ENCODE peak calls at places on chromosomes 2 and 18, in four cellular contexts. L is NCI-H82; E is adrenal gland; N is activated naive CD4-positive, alpha-beta T cell. V is an unnamed sample.

GRCh38 chr2:97736608-97737330 is 23.4 kb downstream of the ZAP70 start:
- DNase-seq in N (no peak), E (no peak), L (no peak), V (no peak)

GRCh38 chr2:176527141-176527901 is 258.1 kb downstream of the MTX2 start:
- DNase-seq in E (no peak), L (no peak), N (no peak), V (no peak)

GRCh38 chr2:49755777-49756176 is 601.5 kb upstream of the FSHR start:
- DNase-seq in L (no peak), E (no peak), N (no peak), V (no peak)

GRCh38 chr18:27661320-27662049 is 476.4 kb upstream of the CHST9 start:
- DNase-seq in E (no peak), L (peak), N (no peak), V (no peak)

GRCh38 chr2:129936334-129936934 is 43.0 kb upstream of the RAB6C start:
- DNase-seq in N (peak), E (no peak), L (peak), V (peak)

GRCh38 chr18:43596106-43596712 is 318.9 kb upstream of the SYT4 start:
- DNase-seq in N (no peak), E (no peak), L (peak), V (peak)

GRCh38 chr2:29013046-29013780 is 32.1 kb downstream of the TOGARAM2 start:
- DNase-seq in N (no peak), E (no peak), L (no peak), V (no peak)

GRCh38 chr18:2050702-2051201 is 520.6 kb downstream of the METTL4 start:
- DNase-seq in N (no peak), L (no peak), E (no peak), V (no peak)

GRCh38 chr2:106124126-106124756 is 69.9 kb downstream of the UXS1 start:
- DNase-seq in E (no peak), N (no peak), L (no peak), V (no peak)

GRCh38 chr2:6163932-6164331 is 471.7 kb downstream of the SOX11 start:
- DNase-seq in N (no peak), E (no peak), L (no peak), V (no peak)

GRCh38 chr2:127597984-127598380 is 48.0 kb upstream of the GPR17 start:
- DNase-seq in E (no peak), N (no peak), L (no peak), V (no peak)

GRCh38 chr2:240966457-240966905 is 31.9 kb upstream of the SNED1 start:
- DNase-seq in E (peak), L (no peak), N (no peak), V (no peak)

GRCh38 chr2:392181-392920 is 104.5 kb upstream of the ALKAL2 start:
- DNase-seq in N (no peak), L (no peak), E (no peak), V (no peak)

GRCh38 chr2:43345391-43345813 is 119.0 kb upstream of the ZFP36L2 start:
- DNase-seq in L (no peak), E (no peak), N (no peak), V (peak)

GRCh38 chr2:180876506-180876905 is 103.9 kb upstream of the UBE2E3 start:
- DNase-seq in E (no peak), N (no peak), L (no peak), V (no peak)

GRCh38 chr2:210577263-210578071 is 21.1 kb downstream of the CPS1 start:
- DNase-seq in L (peak), N (no peak), E (no peak), V (peak)

GRCh38 chr2:217643814-217644301 is 358.9 kb downstream of the TNS1 start:
- DNase-seq in E (no peak), L (peak), N (no peak), V (no peak)

GRCh38 chr2:184372484-184372883 is 225.8 kb upstream of the ZNF804A start:
- DNase-seq in E (no peak), N (no peak), L (no peak), V (no peak)

GRCh38 chr2:119476301-119477117 is 44.9 kb downstream of the TMEM37 start:
- DNase-seq in L (peak), N (no peak), E (peak), V (peak)

GRCh38 chr2:42234056-42234455 is 64.9 kb downstream of the EML4 start:
- DNase-seq in N (no peak), E (no peak), L (no peak), V (no peak)

GRCh38 chr2:18860179-18860578 is 270.8 kb upstream of the NT5C1B start:
- DNase-seq in L (no peak), E (no peak), N (no peak), V (no peak)

GRCh38 chr18:66749030-66749429 is 145.1 kb upstream of the CDH19 start:
- DNase-seq in E (no peak), L (peak), N (no peak), V (peak)

GRCh38 chr2:145617906-145618305 is 1098.0 kb upstream of the ZEB2 start:
- DNase-seq in L (no peak), E (no peak), N (no peak), V (no peak)

GRCh38 chr18:50429207-50429948 is 54.5 kb downstream of the SKA1 start:
- DNase-seq in E (no peak), L (peak), N (no peak), V (no peak)

GRCh38 chr2:98912957-98913915 is 22.8 kb downstream of the CRACDL start:
- DNase-seq in L (no peak), N (no peak), E (no peak), V (no peak)

GRCh38 chr2:178521304-178522150 is 41.3 kb downstream of the PLEKHA3 start:
- DNase-seq in E (no peak), N (no peak), L (no peak), V (no peak)

GRCh38 chr2:36238126-36238525 is 117.5 kb upstream of the CRIM1 start:
- DNase-seq in N (no peak), E (no peak), L (no peak), V (no peak)

GRCh38 chr2:43180901-43181300 is 45.5 kb downstream of the ZFP36L2 start:
- DNase-seq in L (no peak), N (no peak), E (no peak), V (no peak)

GRCh38 chr2:53087282-53087882 is 680.2 kb upstream of the CHAC2 start:
- DNase-seq in N (no peak), E (no peak), L (no peak), V (no peak)

GRCh38 chr2:72669121-72669520 is 156.7 kb downstream of the EXOC6B start:
- DNase-seq in L (no peak), N (no peak), E (no peak), V (no peak)

GRCh38 chr18:76446746-76447267 is 48.2 kb downstream of the ZNF516 start:
- DNase-seq in N (no peak), E (no peak), L (no peak), V (peak)

GRCh38 chr2:175872716-175873115 is 129.4 kb downstream of the LNPK start:
- DNase-seq in E (no peak), L (no peak), N (no peak), V (no peak)

GRCh38 chr2:44616616-44617266 is 255.0 kb downstream of the CAMKMT start:
- DNase-seq in L (no peak), N (no peak), E (no peak), V (no peak)

V was measured in COLO829.